ENCODE peak calls at places on chromosomes 5 and 9, in six cellular contexts. P is activated T-cell treated with anti-CD3 and anti-CD28 coated beads for 4 hours, U is T47D, N is lower leg skin, S is germinal center, L is HS-27A. G is an unnamed sample.

GRCh38 chr5:14204785-14205321 is 61.7 kb downstream of the TRIO start:
- DNase-seq in L (no peak), S (no peak), P (no peak), U (no peak), N (peak), G (peak)

GRCh38 chr9:127112056-127112455 is 10.4 kb downstream of the ANGPTL2 start:
- DNase-seq in L (no peak), U (no peak), S (no peak), P (no peak), N (peak), G (peak)

GRCh38 chr5:143837306-143837848 is 25.4 kb downstream of the HMHB1 start:
- DNase-seq in N (no peak), U (no peak), L (no peak), S (no peak), P (no peak), G (no peak)

GRCh38 chr9:92173318-92173717 is 58.1 kb upstream of the SPTLC1 start:
- DNase-seq in L (no peak), P (no peak), U (no peak), N (no peak), S (no peak), G (no peak)

GRCh38 chr9:101727621-101728524 is 10.6 kb downstream of the GRIN3A start:
- DNase-seq in N (no peak), S (peak), U (peak), P (no peak), L (no peak), G (no peak)

GRCh38 chr9:17521456-17521855 is 57.4 kb upstream of the SH3GL2 start:
- DNase-seq in P (no peak), U (no peak), N (no peak), S (no peak), L (no peak), G (no peak)

GRCh38 chr5:7000316-7000715 is 287.1 kb downstream of the TENT4A start:
- DNase-seq in N (no peak), U (no peak), L (no peak), P (no peak), S (no peak), G (no peak)

GRCh38 chr5:140246378-140247122 is 56.4 kb downstream of the PFDN1 start:
- DNase-seq in L (no peak), N (no peak), U (no peak), P (no peak), S (no peak), G (peak)

GRCh38 chr9:27853529-27853928 is 280.2 kb upstream of the C9orf72 start:
- DNase-seq in N (no peak), U (no peak), L (no peak), P (no peak), S (no peak), G (no peak)

GRCh38 chr9:136947955-136948510 is 3.0 kb downstream of the C8G start:
- DNase-seq in U (peak), S (no peak), N (no peak), L (peak), P (no peak), G (no peak)

GRCh38 chr5:141657937-141658545 is 6.8 kb upstream of the FCHSD1 start:
- DNase-seq in N (no peak), L (peak), S (no peak), U (no peak), P (no peak), G (no peak)

GRCh38 chr9:123550797-123551196 is 194.8 kb downstream of the CRB2 start:
- DNase-seq in S (no peak), U (no peak), P (no peak), N (no peak), L (no peak), G (no peak)

GRCh38 chr5:172110921-172111873 is 76.8 kb downstream of the STK10 start:
- DNase-seq in U (no peak), P (peak), N (no peak), L (no peak), S (peak), G (no peak)

GRCh38 chr9:107711528-107711927 is 222.0 kb upstream of the KLF4 start:
- DNase-seq in N (no peak), P (no peak), S (no peak), L (peak), U (peak), G (no peak)

GRCh38 chr5:85703296-85703695 is 914.4 kb upstream of the COX7C start:
- DNase-seq in S (no peak), N (no peak), P (no peak), U (no peak), L (no peak), G (no peak)

GRCh38 chr9:125764198-125764597 is 17.0 kb downstream of the PBX3 start:
- DNase-seq in U (no peak), S (no peak), N (no peak), L (no peak), P (no peak), G (no peak)

GRCh38 chr9:131111854-131112311 is 13.5 kb upstream of the NUP214 start:
- DNase-seq in N (no peak), S (no peak), P (no peak), U (no peak), L (no peak), G (no peak)

GRCh38 chr9:99176527-99177013 is 45.2 kb downstream of the ALG2 start:
- DNase-seq in U (no peak), P (no peak), N (no peak), L (no peak), S (no peak), G (no peak)